ENCODE peak calls at places on chromosomes 13 and 19, in seven cellular contexts. W is foreskin fibroblast; O is NCI-H460; Q is choroid plexus epithelial cell; N is posterior cingulate gyrus; B is stimulated activated naive CD4-positive, alpha-beta T cell; H is SJSA1. J is an unnamed sample.

GRCh38 chr13:39016789-39017188 is 21.1 kb downstream of the PROSER1 start:
- DNase-seq in W (peak; percentile 56), O (no peak), Q (peak; percentile 74), N (no peak), B (no peak), H (no peak), J (no peak)

GRCh38 chr13:51451467-51452390 is 1.1 kb downstream of the INTS6 start:
- DNase-seq in W (peak; percentile 86), O (peak; percentile 44), Q (peak; percentile 80), N (peak; percentile 89), B (peak; percentile 71), H (peak; percentile 77), J (peak; percentile 95)

GRCh38 chr13:36217456-36217855 is 3.1 kb upstream of the SOHLH2 start:
- DNase-seq in W (no peak), O (no peak), Q (no peak), N (no peak), B (no peak), H (no peak), J (no peak)

GRCh38 chr19:19352823-19353222 is 32.2 kb downstream of the MAU2 start:
- DNase-seq in W (no peak), O (no peak), Q (no peak), N (no peak), B (no peak), H (no peak), J (no peak)

GRCh38 chr19:31578326-31578725 is 229.1 kb upstream of the TSHZ3 start:
- DNase-seq in W (no peak), O (no peak), Q (no peak), N (no peak), B (no peak), H (peak; percentile 13), J (no peak)

GRCh38 chr13:65470781-65471180 is 1759.4 kb downstream of the PCDH9 start:
- DNase-seq in W (peak; percentile 1), O (no peak), Q (peak; percentile 56), N (no peak), B (no peak), H (no peak), J (no peak)

GRCh38 chr13:102724923-102725322 is 30.1 kb upstream of the METTL21C start:
- DNase-seq in W (peak; percentile 72), O (peak; percentile 54), Q (peak; percentile 90), N (no peak), B (no peak), H (no peak), J (no peak)

GRCh38 chr19:18795540-18795939 is 4.4 kb upstream of the COMP start:
- DNase-seq in W (peak; percentile 33), O (no peak), Q (no peak), N (no peak), B (no peak), H (no peak), J (no peak)

GRCh38 chr13:38283346-38283745 is 66.3 kb upstream of the UFM1 start:
- DNase-seq in W (no peak), O (peak; percentile 1), Q (peak; percentile 8), N (no peak), B (no peak), H (no peak), J (no peak)

GRCh38 chr13:63287926-63288325 is 1872.3 kb upstream of the PCDH20 start:
- DNase-seq in W (no peak), O (no peak), Q (no peak), N (no peak), B (no peak), H (no peak), J (no peak)

GRCh38 chr19:19463348-19464117 is 51.8 kb downstream of the TSSK6 start:
- DNase-seq in W (peak; percentile 87), O (no peak), Q (peak; percentile 71), N (peak; percentile 80), B (no peak), H (no peak), J (no peak)

GRCh38 chr13:53150568-53150967 is 122.0 kb downstream of the OLFM4 start:
- DNase-seq in W (no peak), O (no peak), Q (no peak), N (no peak), B (no peak), H (no peak), J (no peak)

GRCh38 chr19:11041966-11042627 is 47.2 kb upstream of the LDLR start:
- DNase-seq in W (no peak), O (no peak), Q (no peak), N (no peak), B (no peak), H (no peak), J (no peak)

GRCh38 chr19:38932425-38933179 is 1.9 kb downstream of the MRPS12 start:
- DNase-seq in W (peak; percentile 47), O (no peak), Q (peak; percentile 69), N (peak; percentile 82), B (peak; percentile 7), H (no peak), J (no peak)

GRCh38 chr13:35917942-35918645 is 213.1 kb downstream of the DCLK1 start:
- DNase-seq in W (peak; percentile 26), O (no peak), Q (no peak), N (no peak), B (no peak), H (no peak), J (no peak)

GRCh38 chr19:57830071-57830602 is at the start of gene ZNF587B:
- DNase-seq in W (peak; percentile 80), O (no peak), Q (peak; percentile 84), N (peak; percentile 93), B (peak; percentile 3), H (peak; percentile 50), J (peak; percentile 90)

GRCh38 chr19:7970716-7971448 is 27.4 kb upstream of the TIMM44 start:
- DNase-seq in W (peak; percentile 69), O (peak; percentile 35), Q (peak; percentile 58), N (no peak), B (no peak), H (peak; percentile 63), J (no peak)

GRCh38 chr13:114081761-114082681 is 50.4 kb downstream of the RASA3 start:
- DNase-seq in W (no peak), O (no peak), Q (no peak), N (peak; percentile 78), B (no peak), H (no peak), J (peak; percentile 83)

GRCh38 chr13:75978815-75979214 is 342.7 kb downstream of the LMO7 start:
- DNase-seq in W (no peak), O (no peak), Q (no peak), N (no peak), B (no peak), H (no peak), J (no peak)

J was measured in mesenteric fat pad.